ENCODE peak calls at places on chromosome 15, in ten cellular contexts. X, G, B, Q, M, F, Y, C, O and L are unnamed samples.

GRCh38 chr15:68256675-68257450 is 20.7 kb upstream of the FEM1B start:
- DNase-seq in Y (peak), B (peak), X (peak), F (peak), M (peak), G (peak), O (peak), Q (peak), C (peak), L (peak)

GRCh38 chr15:41659855-41660234 is 360 bp upstream of the MGA start:
- DNase-seq in C (no peak), O (no peak), Y (no peak), F (no peak), M (no peak), G (no peak), Q (no peak), X (no peak), B (no peak), L (no peak)

GRCh38 chr15:77808077-77808476 is 175.4 kb upstream of the LINGO1 start:
- DNase-seq in F (no peak), Q (peak), G (no peak), M (no peak), Y (no peak), B (no peak), O (no peak), C (no peak), X (no peak), L (no peak)

GRCh38 chr15:72754096-72754495 is 29.5 kb downstream of the ADPGK start:
- DNase-seq in Y (no peak), F (no peak), C (no peak), G (no peak), Q (peak), M (no peak), O (no peak), X (no peak), B (no peak), L (no peak)

GRCh38 chr15:65263313-65263712 is 23.4 kb downstream of the PARP16 start:
- DNase-seq in C (no peak), F (peak), G (peak), O (peak), B (no peak), Q (no peak), X (no peak), Y (no peak), M (no peak), L (no peak)

GRCh38 chr15:45384700-45385099 is 6.4 kb upstream of the GATM start:
- DNase-seq in G (no peak), M (no peak), F (no peak), O (no peak), X (no peak), C (no peak), B (no peak), Y (no peak), Q (no peak), L (no peak)

GRCh38 chr15:57751177-57751800 is 44.8 kb downstream of the POLR2M start:
- DNase-seq in O (peak), Q (no peak), Y (no peak), B (no peak), C (no peak), F (peak), M (no peak), X (no peak), G (peak), L (no peak)

GRCh38 chr15:36449662-36450145 is 129.7 kb upstream of the CDIN1 start:
- DNase-seq in Q (no peak), G (no peak), M (no peak), B (no peak), O (no peak), Y (no peak), C (no peak), X (no peak), F (peak), L (no peak)

GRCh38 chr15:35555244-35555643 is 9.3 kb upstream of the DPH6 start:
- DNase-seq in M (no peak), O (no peak), B (no peak), C (no peak), G (no peak), Q (no peak), X (no peak), Y (no peak), F (no peak), L (no peak)

GRCh38 chr15:32893412-32893811 is 175.6 kb downstream of the GREM1 start:
- DNase-seq in M (no peak), Y (no peak), X (no peak), O (no peak), F (no peak), C (no peak), B (no peak), G (peak), Q (no peak), L (no peak)

GRCh38 chr15:61050844-61051569 is 178.1 kb downstream of the RORA start:
- DNase-seq in F (no peak), X (no peak), Q (no peak), Y (no peak), C (no peak), G (no peak), M (no peak), O (no peak), B (no peak), L (no peak)

GRCh38 chr15:43908641-43909040 is 81.8 kb downstream of the WDR76 start:
- DNase-seq in C (no peak), Q (no peak), Y (no peak), G (no peak), F (peak), B (no peak), M (no peak), O (no peak), X (no peak), L (no peak)

GRCh38 chr15:48177383-48177874 is 666 bp downstream of the MYEF2 start:
- DNase-seq in F (peak), C (no peak), Y (no peak), M (no peak), O (peak), Q (no peak), X (peak), G (peak), B (no peak), L (no peak)

GRCh38 chr15:52103217-52104207 is 9.1 kb downstream of the BCL2L10 start:
- DNase-seq in C (no peak), M (peak), X (no peak), G (peak), Y (peak), O (peak), F (peak), Q (no peak), B (peak), L (peak)

GRCh38 chr15:85730001-85730820 is 64.5 kb downstream of the KLHL25 start:
- DNase-seq in Y (no peak), F (peak), C (no peak), M (no peak), G (peak), Q (no peak), B (no peak), X (peak), O (peak), L (no peak)

GRCh38 chr15:81419304-81419943 is 45.4 kb upstream of the TMC3 start:
- DNase-seq in X (no peak), Q (no peak), O (peak), B (no peak), Y (no peak), F (peak), G (no peak), M (no peak), C (no peak), L (no peak)

GRCh38 chr15:62849316-62850129 is 193.0 kb upstream of the TPM1 start:
- DNase-seq in O (peak), M (no peak), F (no peak), Q (no peak), X (no peak), G (no peak), Y (no peak), B (no peak), C (no peak), L (no peak)

GRCh38 chr15:72306211-72306785 is 13.7 kb downstream of the CELF6 start:
- DNase-seq in Q (no peak), X (no peak), B (no peak), M (no peak), G (peak), Y (no peak), O (peak), C (peak), F (peak), L (no peak)

GRCh38 chr15:58717357-58717756 is 32.1 kb downstream of the ADAM10 start:
- DNase-seq in Y (no peak), O (no peak), G (no peak), C (no peak), X (no peak), B (no peak), M (no peak), F (no peak), Q (no peak), L (no peak)

GRCh38 chr15:55319537-55320325 is 709 bp downstream of the PIGB start:
- DNase-seq in G (peak), B (no peak), X (no peak), C (no peak), M (no peak), F (peak), Q (no peak), Y (no peak), O (no peak), L (no peak)

GRCh38 chr15:39456582-39457330 is 124.1 kb upstream of the THBS1 start:
- DNase-seq in G (no peak), C (no peak), X (no peak), Q (no peak), Y (no peak), B (no peak), M (no peak), O (no peak), F (no peak), L (no peak)

GRCh38 chr15:42394131-42394530 is 34.8 kb downstream of the CAPN3 start:
- DNase-seq in O (no peak), Q (no peak), C (no peak), M (no peak), F (no peak), G (no peak), X (no peak), B (no peak), Y (no peak), L (no peak)

GRCh38 chr15:78265752-78266224 is 1.4 kb downstream of the DNAJA4 start:
- DNase-seq in F (peak), B (no peak), C (no peak), O (peak), Y (no peak), G (peak), M (no peak), X (peak), Q (no peak), L (no peak)

GRCh38 chr15:64209680-64210334 is 47.0 kb upstream of the PPIB start:
- DNase-seq in Y (no peak), M (no peak), O (peak), X (no peak), C (no peak), F (peak), G (peak), B (no peak), Q (no peak), L (no peak)

GRCh38 chr15:60814062-60814461 is 335.1 kb upstream of the ICE2 start:
- DNase-seq in Q (no peak), M (peak), O (no peak), C (no peak), B (no peak), F (no peak), X (no peak), Y (no peak), G (no peak), L (no peak)

GRCh38 chr15:94162946-94163345 is 68.4 kb upstream of the MCTP2 start:
- DNase-seq in Y (no peak), M (no peak), O (no peak), C (no peak), Q (no peak), B (no peak), F (no peak), G (no peak), X (no peak), L (no peak)

GRCh38 chr15:56944485-56944884 is 26.0 kb downstream of the TCF12 start:
- DNase-seq in Y (no peak), X (no peak), G (no peak), B (no peak), C (no peak), Q (no peak), O (no peak), M (no peak), F (no peak), L (no peak)

GRCh38 chr15:93899817-93900216 is 331.5 kb upstream of the MCTP2 start:
- DNase-seq in Q (no peak), C (no peak), O (no peak), B (no peak), F (no peak), Y (no peak), X (no peak), M (no peak), G (no peak), L (no peak)

GRCh38 chr15:55250392-55250791 is 39.2 kb downstream of the RAB27A start:
- DNase-seq in Q (no peak), X (no peak), C (no peak), G (peak), Y (no peak), M (no peak), B (no peak), F (peak), O (peak), L (no peak)

GRCh38 chr15:65937046-65937445 is 67.8 kb downstream of the RAB11A start:
- DNase-seq in F (no peak), X (peak), C (no peak), G (no peak), Q (no peak), M (no peak), Y (no peak), O (no peak), B (no peak), L (no peak)

GRCh38 chr15:87155771-87156170 is 1076.1 kb downstream of the AGBL1 start:
- DNase-seq in Y (no peak), O (peak), C (no peak), Q (no peak), M (no peak), G (peak), B (no peak), X (no peak), F (no peak), L (no peak)

GRCh38 chr15:63332367-63333078 is 49.1 kb downstream of the CA12 start:
- DNase-seq in M (no peak), B (no peak), X (no peak), F (peak), Q (no peak), G (peak), Y (no peak), O (peak), C (no peak), L (no peak)

GRCh38 chr15:100688549-100689120 is 86.2 kb downstream of the ASB7 start:
- DNase-seq in M (no peak), C (no peak), B (no peak), Q (no peak), O (no peak), Y (peak), X (no peak), G (no peak), F (no peak), L (no peak)

GRCh38 chr15:63846022-63846544 is 12.3 kb upstream of the HERC1 start:
- DNase-seq in G (no peak), M (no peak), Y (no peak), C (no peak), F (no peak), O (no peak), B (no peak), X (no peak), Q (no peak), L (no peak)

GRCh38 chr15:55279746-55280351 is 9.8 kb downstream of the RAB27A start:
- DNase-seq in C (peak), Q (no peak), G (peak), M (no peak), X (no peak), F (peak), O (peak), B (no peak), Y (no peak), L (no peak)

GRCh38 chr15:78461171-78461881 is 23.3 kb downstream of the IREB2 start:
- DNase-seq in Q (no peak), X (no peak), Y (no peak), F (no peak), O (no peak), M (no peak), B (no peak), C (no peak), G (peak), L (no peak)

GRCh38 chr15:39357478-39358268 is 223.2 kb upstream of the THBS1 start:
- DNase-seq in O (peak), B (no peak), C (no peak), Q (no peak), F (peak), Y (no peak), M (no peak), X (no peak), G (peak), L (no peak)

GRCh38 chr15:70096975-70097336 is 761 bp downstream of the TLE3 start:
- DNase-seq in Y (no peak), B (no peak), C (no peak), G (no peak), Q (no peak), X (no peak), F (no peak), O (no peak), M (no peak), L (no peak)

GRCh38 chr15:70093481-70094309 is 4.0 kb downstream of the TLE3 start:
- DNase-seq in F (no peak), M (no peak), G (peak), O (no peak), C (no peak), Q (no peak), B (peak), X (no peak), Y (no peak), L (no peak)

GRCh38 chr15:70094690-70095311 is 2.9 kb downstream of the TLE3 start:
- DNase-seq in X (no peak), Y (no peak), F (no peak), M (no peak), C (no peak), G (no peak), B (no peak), O (no peak), Q (no peak), L (no peak)

GRCh38 chr15:70096215-70096974 is 1.3 kb downstream of the TLE3 start:
- DNase-seq in C (peak), G (peak), O (no peak), Q (no peak), F (peak), X (peak), M (no peak), Y (peak), B (peak), L (no peak)

GRCh38 chr15:70095387-70096214 is 2.1 kb downstream of the TLE3 start:
- DNase-seq in B (no peak), X (peak), F (peak), C (peak), M (no peak), G (no peak), Q (no peak), O (no peak), Y (peak), L (no peak)
- TF ChIP-seq CTCF in B (no peak), X (no peak), F (no peak), C (no peak), M (no peak), G (no peak), Q (no peak), O (no peak), Y (no peak), L (no peak)

GRCh38 chr15:76642671-76643070 is 262.5 kb downstream of the SCAPER start:
- DNase-seq in Q (no peak), B (no peak), G (no peak), F (no peak), X (no peak), Y (no peak), O (no peak), M (no peak), C (no peak), L (no peak)
- TF ChIP-seq CTCF in Q (peak), B (no peak), G (peak), F (no peak), X (peak), Y (no peak), O (peak), M (no peak), C (peak), L (no peak)

DNA sequence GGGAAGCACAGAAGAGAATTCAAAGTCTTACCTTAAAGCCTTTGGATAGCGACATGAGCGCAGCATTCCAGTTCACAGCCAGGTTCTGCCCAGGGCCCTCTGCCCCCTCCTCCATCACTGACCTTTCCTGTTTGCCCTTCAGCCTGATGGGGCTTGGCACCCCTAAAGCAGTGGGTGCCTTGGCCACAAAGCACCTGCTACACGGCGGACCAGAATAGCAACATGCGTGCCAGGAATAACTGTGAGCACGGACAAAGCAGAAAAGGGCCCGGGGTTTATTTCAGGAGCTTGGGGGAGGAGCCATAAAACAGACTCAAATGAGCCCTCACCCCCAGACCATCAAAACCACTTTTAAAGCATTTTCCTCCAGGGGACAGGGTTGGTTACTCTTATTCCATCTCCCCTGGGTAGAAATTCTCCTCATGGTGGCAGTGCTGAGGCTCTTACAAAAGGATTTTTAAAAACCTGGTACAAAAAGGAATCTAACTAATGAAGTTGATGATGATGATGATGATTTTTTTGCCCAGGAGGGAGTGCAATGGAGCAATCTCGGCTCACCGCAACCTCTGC is 135.4 kb downstream of the KLF13 start:
- DNase-seq in G (no peak), Q (no peak), C (no peak), X (no peak), M (no peak), O (no peak), B (no peak), F (peak), Y (no peak), L (peak)
- TF ChIP-seq CTCF in G (peak), Q (no peak), C (no peak), X (no peak), M (no peak), O (no peak), B (no peak), F (peak), Y (no peak), L (peak)

DNA sequence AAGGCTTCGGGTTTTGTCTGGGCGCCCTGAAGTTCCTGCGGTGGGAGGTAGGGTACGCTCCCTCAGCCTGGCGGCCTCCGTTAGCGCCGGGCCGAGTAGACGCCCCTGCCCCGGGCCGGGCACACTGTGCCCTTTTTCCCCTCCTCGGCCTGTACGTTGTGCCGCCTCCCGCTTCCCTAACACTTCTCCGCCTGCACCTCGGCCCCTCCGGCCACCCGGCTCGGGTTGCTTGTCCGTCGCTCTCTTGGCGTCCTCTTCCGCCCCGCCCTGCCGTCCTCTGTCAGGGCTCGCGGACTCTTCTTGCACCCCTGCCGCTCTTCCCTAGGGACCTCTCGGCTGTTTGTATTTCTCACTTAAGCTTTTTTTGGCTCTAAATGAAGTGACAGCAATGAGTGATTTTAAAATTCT is 384 bp downstream of the KNL1 start:
- DNase-seq in C (no peak), Y (peak), Q (no peak), F (peak), O (peak), G (peak), X (peak), B (no peak), M (no peak), L (peak)
- TF ChIP-seq CTCF in C (no peak), Y (no peak), Q (no peak), F (no peak), O (no peak), G (peak), X (no peak), B (no peak), M (no peak), L (peak)

GRCh38 chr15:29873942-29874341 is 51.7 kb upstream of the TJP1 start:
- DNase-seq in X (no peak), F (no peak), Y (no peak), M (no peak), C (no peak), B (no peak), O (no peak), G (no peak), Q (no peak), L (no peak)

GRCh38 chr15:29874977-29875376 is 52.7 kb upstream of the TJP1 start:
- DNase-seq in G (no peak), B (no peak), F (no peak), Y (no peak), O (no peak), Q (no peak), C (no peak), M (no peak), X (no peak), L (no peak)

GRCh38 chr15:29871401-29871800 is 49.1 kb upstream of the TJP1 start:
- DNase-seq in X (peak), B (no peak), Y (peak), G (no peak), Q (no peak), F (no peak), M (peak), O (no peak), C (no peak), L (no peak)

GRCh38 chr15:29872716-29873115 is 50.4 kb upstream of the TJP1 start:
- DNase-seq in C (no peak), Q (no peak), B (no peak), G (no peak), O (no peak), F (no peak), Y (no peak), X (no peak), M (no peak), L (no peak)

GRCh38 chr15:29873264-29873663 is 51.0 kb upstream of the TJP1 start:
- DNase-seq in X (no peak), M (no peak), Q (no peak), Y (no peak), C (no peak), B (no peak), G (no peak), O (no peak), F (peak), L (no peak)
- TF ChIP-seq CTCF in X (no peak), M (no peak), Q (no peak), Y (no peak), C (no peak), B (no peak), G (no peak), O (no peak), F (no peak), L (no peak)

GRCh38 chr15:49984436-49984835 is 134.6 kb downstream of the ATP8B4 start:
- DNase-seq in O (no peak), Q (no peak), B (no peak), X (no peak), C (no peak), Y (no peak), M (no peak), F (no peak), G (no peak), L (no peak)
- TF ChIP-seq CTCF in O (no peak), Q (no peak), B (no peak), X (no peak), C (no peak), Y (no peak), M (no peak), F (no peak), G (no peak), L (no peak)